ENCODE peak calls at places on chromosomes 12 and 14, in seven cellular contexts. X is fibroblast of the aortic adventitia; P is lower lobe of right lung; W is EL; J is activated T-helper 1 cell treated with anti-CD3 and anti-CD28 coated beads, Interleukin-2, amount 50 U/mL, for 16 hours; R is stimulated activated CD4-positive, alpha-beta T cell treated with anti-CD3 and anti-CD28 coated beads, Interleukin-4, amount 100 ng/mL, for 4 hours; Y is HFFc6. S is an unnamed sample.

GRCh38 chr12:120490833-120491512 is 4.9 kb upstream of the DYNLL1 start:
- DNase-seq in X (no peak), P (no peak), W (no peak), J (no peak), R (no peak), Y (no peak), S (no peak)

GRCh38 chr12:13084898-13085640 is 18.4 kb downstream of the GSG1 start:
- DNase-seq in X (no peak), P (no peak), W (no peak), J (no peak), R (no peak), Y (no peak), S (no peak)

GRCh38 chr12:94186461-94187237 is 38.3 kb downstream of the PLXNC1 start:
- DNase-seq in X (peak), P (peak), W (peak), J (no peak), R (no peak), Y (no peak), S (peak)

GRCh38 chr14:75969891-75970290 is 11.9 kb downstream of the TGFB3 start:
- DNase-seq in X (no peak), P (no peak), W (no peak), J (no peak), R (no peak), Y (no peak), S (no peak)

GRCh38 chr14:105118646-105119409 is 49.7 kb downstream of the JAG2 start:
- DNase-seq in X (no peak), P (peak), W (no peak), J (no peak), R (no peak), Y (no peak), S (no peak)

GRCh38 chr14:103121846-103122577 is 1.2 kb upstream of the TNFAIP2 start:
- DNase-seq in X (peak), P (peak), W (peak), J (no peak), R (no peak), Y (no peak), S (peak)

GRCh38 chr12:89951050-89951693 is 242.5 kb upstream of the ATP2B1 start:
- DNase-seq in X (peak), P (no peak), W (peak), J (no peak), R (no peak), Y (peak), S (no peak)

GRCh38 chr12:102406033-102406584 is 74.3 kb downstream of the IGF1 start:
- DNase-seq in X (peak), P (peak), W (no peak), J (no peak), R (no peak), Y (no peak), S (peak)

GRCh38 chr12:22828059-22828458 is 203.1 kb downstream of the ETNK1 start:
- DNase-seq in X (no peak), P (no peak), W (no peak), J (no peak), R (no peak), Y (no peak), S (no peak)

GRCh38 chr14:65000868-65001600 is 14.3 kb downstream of the FNTB start:
- DNase-seq in X (peak), P (no peak), W (peak), J (no peak), R (no peak), Y (peak), S (no peak)

GRCh38 chr12:88579941-88580871 is at the start of gene KITLG:
- DNase-seq in X (peak), P (peak), W (peak), J (no peak), R (no peak), Y (peak), S (peak)

GRCh38 chr12:2541805-2542204 is 253.0 kb upstream of the FKBP4 start:
- DNase-seq in X (no peak), P (no peak), W (no peak), J (no peak), R (no peak), Y (no peak), S (no peak)

GRCh38 chr14:64804754-64805260 is 74.9 kb downstream of the SPTB start:
- DNase-seq in X (no peak), P (no peak), W (no peak), J (no peak), R (no peak), Y (no peak), S (no peak)

S was measured in dermis blood vessel endothelial cell.